ENCODE peak calls at places on chromosome 21, in four cellular contexts. V, G, W and E are unnamed samples.

GRCh38 chr21:36065497-36066036 is 4.3 kb upstream of the CBR1 start:
- DNase-seq in V (no peak), G (peak; percentile 64), W (no peak), E (no peak)

GRCh38 chr21:44771896-44772525 is 29.6 kb downstream of the UBE2G2 start:
- DNase-seq in V (no peak), G (no peak), W (no peak), E (no peak)

GRCh38 chr21:41135715-41136114 is 32.2 kb upstream of the BACE2 start:
- DNase-seq in V (no peak), G (no peak), W (no peak), E (no peak)

GRCh38 chr21:44828362-44829056 is 10.6 kb upstream of the SUMO3 start:
- DNase-seq in V (no peak), G (no peak), W (no peak), E (no peak)

GRCh38 chr21:35988396-35989140 is 71.8 kb downstream of the SETD4 start:
- DNase-seq in V (no peak), G (no peak), W (no peak), E (no peak)

GRCh38 chr21:36111238-36111637 is 23.6 kb upstream of the CBR3 start:
- DNase-seq in V (no peak), G (no peak), W (no peak), E (no peak)

GRCh38 chr21:23438081-23438480 is 2169.2 kb downstream of the MRPL39 start:
- DNase-seq in V (no peak), G (no peak), W (no peak), E (no peak)

GRCh38 chr21:33234618-33235520 is 5.1 kb downstream of the IFNAR2 start:
- DNase-seq in V (no peak), G (peak; percentile 28), W (no peak), E (no peak)

GRCh38 chr21:38492002-38492401 is 6.3 kb downstream of the ERG start:
- DNase-seq in V (no peak), G (peak; percentile 10), W (no peak), E (no peak)

GRCh38 chr21:39385299-39386145 is 36.6 kb upstream of the HMGN1 start:
- DNase-seq in V (no peak), G (no peak), W (no peak), E (no peak)

GRCh38 chr21:27108228-27108627 is 141.3 kb upstream of the ADAMTS5 start:
- DNase-seq in V (no peak), G (no peak), W (no peak), E (no peak)

GRCh38 chr21:32240708-32241433 is 38.0 kb downstream of the MIS18A start:
- DNase-seq in V (no peak), G (no peak), W (peak; percentile 13), E (no peak)

GRCh38 chr21:27649323-27649722 is 682.4 kb upstream of the ADAMTS5 start:
- DNase-seq in V (no peak), G (no peak), W (no peak), E (no peak)

GRCh38 chr21:32216293-32216692 is 62.6 kb downstream of the MIS18A start:
- DNase-seq in V (no peak), G (no peak), W (no peak), E (no peak)

GRCh38 chr21:30227633-30228404 is 11.9 kb upstream of the CLDN8 start:
- DNase-seq in V (no peak), G (peak; percentile 68), W (no peak), E (no peak)
- TF ChIP-seq SPI1 in V (no peak), G (peak; percentile 26), W (no peak), E (no peak)

DNA sequence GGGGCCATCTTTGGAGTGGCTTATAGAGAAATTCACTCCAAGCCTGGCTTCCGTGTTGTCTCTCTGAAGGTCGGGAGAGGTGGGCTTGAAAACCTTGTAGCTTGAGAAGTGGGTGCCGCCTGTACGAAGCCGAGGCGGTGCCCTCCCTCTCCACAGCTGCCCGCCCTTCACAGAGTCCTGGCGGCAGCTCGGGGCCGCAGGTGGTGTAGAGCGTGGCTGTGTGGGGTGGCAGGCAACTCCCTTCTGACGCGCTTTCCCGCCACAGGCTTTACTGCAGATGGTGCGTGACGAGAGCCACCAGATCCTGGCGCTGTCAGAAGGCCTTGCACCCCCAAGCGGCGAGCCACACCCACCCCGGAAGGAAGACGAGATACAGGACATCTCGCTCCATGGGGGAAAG is 33.1 kb upstream of the DIP2A start:
- DNase-seq in V (no peak), G (no peak), W (no peak), E (no peak)
- TF ChIP-seq SPI1 in V (no peak), G (no peak), W (no peak), E (no peak)

GRCh38 chr21:42532466-42533181 is 19.0 kb downstream of the SLC37A1 start:
- DNase-seq in V (no peak), G (no peak), W (no peak), E (no peak)

GRCh38 chr21:42530167-42530518 is 16.5 kb downstream of the SLC37A1 start:
- DNase-seq in V (no peak), G (no peak), W (no peak), E (no peak)

GRCh38 chr21:42533963-42534355 is 20.3 kb downstream of the SLC37A1 start:
- DNase-seq in V (no peak), G (no peak), W (no peak), E (no peak)

GRCh38 chr21:42533306-42533962 is 19.8 kb downstream of the SLC37A1 start:
- DNase-seq in V (no peak), G (no peak), W (no peak), E (no peak)

DNA sequence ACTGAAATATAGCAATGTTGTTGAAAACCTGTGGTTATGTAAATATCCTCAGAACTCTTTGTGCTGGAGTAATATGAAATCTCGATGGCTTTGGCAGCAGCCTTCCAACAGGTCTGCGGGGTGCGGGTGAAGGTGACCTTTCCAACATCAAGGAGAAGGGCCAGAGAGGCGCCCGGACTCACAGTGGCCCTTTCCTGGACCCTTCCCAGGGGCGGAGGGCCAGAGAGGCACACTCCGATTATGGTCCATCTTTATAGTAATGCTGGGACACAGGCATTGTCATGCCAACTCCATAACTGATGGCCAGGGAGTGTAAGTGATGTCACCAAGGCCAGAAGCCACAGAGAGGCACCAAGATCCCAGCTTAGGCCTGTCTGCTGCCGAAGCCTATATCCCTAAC is 18.1 kb downstream of the SLC37A1 start:
- DNase-seq in V (no peak), G (no peak), W (no peak), E (no peak)
- TF ChIP-seq SPI1 in V (no peak), G (no peak), W (no peak), E (no peak)

DNA sequence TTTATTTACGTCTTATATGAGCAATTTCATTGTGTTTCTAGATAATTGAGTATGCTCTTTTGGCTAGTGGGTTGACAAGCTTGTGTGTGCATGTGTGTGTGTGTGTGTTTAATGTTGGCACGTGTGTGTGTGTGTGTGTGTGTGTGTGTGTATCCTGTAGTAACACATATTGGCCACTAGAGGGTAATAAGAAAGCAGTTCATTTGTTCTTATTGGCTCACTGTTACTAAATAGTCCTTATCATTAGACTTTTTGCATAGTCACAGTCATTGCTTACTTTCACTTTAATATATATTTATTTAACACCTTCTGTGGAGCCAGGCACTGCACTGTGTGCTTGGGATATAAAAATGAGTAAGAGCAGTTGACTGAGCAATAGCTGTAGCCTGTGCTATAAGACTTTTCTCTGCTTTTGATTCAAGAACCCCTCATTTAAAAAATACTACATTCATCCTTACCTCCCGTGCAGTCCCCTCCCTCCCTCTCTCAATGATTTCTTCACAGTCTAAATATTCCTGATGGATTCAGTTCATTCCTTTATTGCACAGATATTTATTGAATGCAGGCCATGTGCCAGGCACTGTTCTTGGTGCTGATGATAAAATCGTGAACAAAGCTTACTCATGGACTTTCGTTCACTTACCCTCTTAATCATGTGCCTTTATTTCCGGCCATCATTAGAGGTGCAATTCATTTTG is 96.7 kb downstream of the DYRK1A start:
- DNase-seq in V (no peak), G (peak; percentile 46), W (peak; percentile 12), E (peak; percentile 31)
- TF ChIP-seq SPI1 in V (no peak), G (no peak), W (no peak), E (no peak)

DNA sequence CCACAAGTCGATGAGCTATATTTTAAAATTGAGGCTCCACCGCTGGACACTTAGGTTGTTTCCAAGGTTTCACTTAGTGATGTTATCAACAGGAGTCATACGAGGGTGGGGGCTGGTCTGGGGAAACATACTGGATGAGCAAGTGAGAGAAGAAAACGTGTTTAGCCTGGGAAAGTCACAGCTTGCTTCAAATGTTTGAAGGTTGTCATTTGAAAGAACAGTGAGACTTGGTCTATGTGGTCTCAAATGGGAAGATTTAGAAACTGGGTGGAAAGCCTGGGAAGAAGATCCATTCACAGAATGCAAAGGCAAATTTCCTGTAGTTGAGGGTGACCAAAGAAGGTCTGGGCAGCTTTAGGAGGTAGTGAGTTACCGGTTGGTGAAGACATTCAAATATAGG is 9.9 kb upstream of the DYRK1A start:
- DNase-seq in V (no peak), G (peak; percentile 79), W (no peak), E (no peak)
- TF ChIP-seq SPI1 in V (no peak), G (no peak), W (no peak), E (no peak)

DNA sequence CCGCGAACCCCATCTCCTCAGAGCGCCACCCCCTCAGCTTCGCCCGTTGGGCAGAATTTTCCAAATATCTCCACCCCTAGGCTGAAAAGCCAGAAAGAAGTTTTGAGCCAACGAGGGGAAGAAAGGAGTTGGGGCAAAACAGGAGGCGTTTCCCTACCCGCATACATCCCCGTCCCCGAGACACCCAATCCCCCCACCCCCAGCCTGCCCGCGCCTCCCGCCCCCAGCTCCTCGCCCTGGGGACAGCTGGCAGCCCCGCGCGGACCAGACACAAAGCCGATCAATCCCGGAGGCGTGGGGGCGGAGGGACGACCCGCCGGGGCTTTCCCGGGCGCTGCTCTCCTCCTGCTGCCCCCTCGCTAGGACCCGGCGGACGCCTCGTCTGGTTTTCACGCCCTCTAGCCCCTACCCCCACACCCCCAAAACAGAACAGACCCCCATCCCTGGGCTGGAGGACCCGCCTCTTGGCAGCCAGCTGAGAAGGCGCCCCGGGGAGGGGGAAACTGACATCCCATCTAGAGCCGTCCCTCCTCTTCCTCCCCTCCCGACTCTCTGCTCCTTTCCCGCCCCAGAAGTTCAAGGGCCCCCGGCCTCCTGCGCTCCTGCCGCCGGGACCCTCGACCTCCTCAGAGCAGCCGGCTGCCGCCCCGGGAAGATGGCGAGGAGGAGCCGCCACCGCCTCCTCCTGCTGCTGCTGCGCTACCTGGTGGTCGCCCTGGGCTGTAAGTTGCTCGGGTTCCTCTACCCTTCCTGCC is at the start of gene JAM2:
- DNase-seq in V (peak; percentile 68), G (peak; percentile 16), W (no peak), E (no peak)
- TF ChIP-seq SPI1 in V (no peak), G (no peak), W (no peak), E (no peak)

GRCh38 chr21:29145354-29145782 is 14.9 kb downstream of the MAP3K7CL start:
- DNase-seq in V (no peak), G (peak; percentile 13), W (no peak), E (no peak)
- TF ChIP-seq SPI1 in V (no peak), G (no peak), W (no peak), E (no peak)